ENCODE peak calls at places on chromosomes 1 and 21, in five cellular contexts. Y, L, J, T and C are unnamed samples.

GRCh38 chr1:30698401-30698981 is 24.9 kb downstream of the MATN1 start:
- DNase-seq in T (no peak), J (no peak), L (no peak), Y (no peak), C (no peak)

GRCh38 chr1:1004420-1004779 is 4.5 kb upstream of the HES4 start:
- DNase-seq in Y (no peak), T (no peak), L (no peak), J (no peak), C (no peak)

GRCh38 chr1:17438176-17438976 is 1.1 kb downstream of the RCC2 start:
- DNase-seq in Y (peak; percentile 22), J (peak; percentile 77), T (peak; percentile 38), L (peak; percentile 85), C (peak; percentile 83)

GRCh38 chr1:245322673-245323072 is 167.9 kb downstream of the KIF26B start:
- DNase-seq in J (no peak), L (no peak), Y (no peak), T (no peak), C (no peak)

GRCh38 chr1:159854101-159854692 is 8.3 kb downstream of the VSIG8 start:
- DNase-seq in Y (no peak), L (peak; percentile 79), T (no peak), J (no peak), C (no peak)

GRCh38 chr1:217136895-217137205 is 413.6 kb upstream of the ESRRG start:
- DNase-seq in Y (no peak), L (no peak), T (no peak), J (no peak), C (no peak)

GRCh38 chr21:42148097-42148496 is 70.8 kb upstream of the ABCG1 start:
- DNase-seq in T (no peak), L (no peak), J (no peak), Y (no peak), C (no peak)

GRCh38 chr1:180633092-180634045 is 1.5 kb downstream of the XPR1 start:
- DNase-seq in J (no peak), T (no peak), L (no peak), Y (no peak), C (no peak)

GRCh38 chr1:30988045-30988444 is 77.5 kb downstream of the PUM1 start:
- DNase-seq in T (no peak), J (no peak), L (no peak), Y (no peak), C (no peak)

GRCh38 chr1:26838474-26839338 is 12.2 kb downstream of the ZDHHC18 start:
- DNase-seq in J (no peak), T (peak; percentile 63), Y (peak; percentile 38), L (no peak), C (peak; percentile 95)

GRCh38 chr1:235725493-235725892 is 75.9 kb upstream of the GNG4 start:
- DNase-seq in J (no peak), Y (no peak), L (no peak), T (no peak), C (no peak)

GRCh38 chr1:209434066-209434465 is 149.4 kb upstream of the CAMK1G start:
- DNase-seq in Y (no peak), J (no peak), T (no peak), L (peak; percentile 18), C (no peak)

GRCh38 chr1:178267646-178268094 is 173.8 kb downstream of the RASAL2 start:
- DNase-seq in L (peak; percentile 46), J (no peak), Y (no peak), T (no peak), C (no peak)

GRCh38 chr1:85584923-85585322 is 4.4 kb downstream of the CCN1 start:
- DNase-seq in Y (no peak), J (no peak), T (no peak), L (peak; percentile 64), C (no peak)

GRCh38 chr1:225651376-225651871 is 1.5 kb downstream of the ENAH start:
- DNase-seq in T (no peak), J (no peak), L (peak; percentile 46), Y (no peak), C (no peak)

GRCh38 chr1:241591317-241591716 is 48.9 kb downstream of the CHML start:
- DNase-seq in Y (no peak), J (no peak), L (peak; percentile 83), T (no peak), C (no peak)

GRCh38 chr1:10665930-10666850 is 130.3 kb downstream of the CASZ1 start:
- DNase-seq in L (no peak), J (no peak), T (no peak), Y (no peak), C (no peak)

GRCh38 chr1:15994590-15995351 is 9.3 kb upstream of the SRARP start:
- DNase-seq in T (no peak), J (no peak), Y (no peak), L (peak; percentile 60), C (peak; percentile 49)

GRCh38 chr1:8862528-8862927 is 16.0 kb downstream of the ENO1 start:
- DNase-seq in Y (peak; percentile 22), T (no peak), L (peak; percentile 53), J (no peak), C (peak; percentile 50)

GRCh38 chr1:88655685-88656299 is 28.3 kb upstream of the PKN2 start:
- DNase-seq in Y (no peak), J (peak; percentile 16), T (no peak), L (no peak), C (peak; percentile 29)

GRCh38 chr21:43696214-43696613 is 22.7 kb upstream of the PDXK start:
- DNase-seq in T (no peak), Y (no peak), J (no peak), L (no peak), C (no peak)

GRCh38 chr1:43783671-43784205 is 76.4 kb downstream of the ST3GAL3 start:
- DNase-seq in T (no peak), L (peak; percentile 65), Y (no peak), J (no peak), C (peak; percentile 70)

GRCh38 chr1:46285730-46286477 is 17.5 kb downstream of the LRRC41 start:
- DNase-seq in J (no peak), L (no peak), T (no peak), Y (peak; percentile 7), C (no peak)

GRCh38 chr21:35658242-35658641 is 402.1 kb downstream of the SETD4 start:
- DNase-seq in J (no peak), T (no peak), Y (no peak), L (peak; percentile 78), C (no peak)

GRCh38 chr1:9201421-9202239 is 32.9 kb upstream of the H6PD start:
- DNase-seq in T (no peak), J (no peak), L (peak; percentile 61), Y (no peak), C (peak; percentile 49)

GRCh38 chr1:184101571-184101970 is 50.0 kb downstream of the TSEN15 start:
- DNase-seq in Y (no peak), T (no peak), J (no peak), L (no peak), C (no peak)

GRCh38 chr1:18486195-18486594 is 5.5 kb downstream of the KLHDC7A start:
- DNase-seq in Y (no peak), L (peak; percentile 23), T (no peak), J (no peak), C (no peak)

GRCh38 chr1:43522776-43523480 is 7.8 kb upstream of the PTPRF start:
- DNase-seq in T (no peak), Y (no peak), J (no peak), L (peak; percentile 88), C (no peak)

GRCh38 chr21:31537872-31538576 is 121.5 kb upstream of the SOD1 start:
- DNase-seq in L (no peak), J (no peak), Y (no peak), T (no peak), C (no peak)

GRCh38 chr1:914253-914890 is 9.4 kb upstream of the SAMD11 start:
- DNase-seq in Y (no peak), L (no peak), T (no peak), J (no peak), C (no peak)

GRCh38 chr1:111139234-111139955 is 498 bp downstream of the DRAM2 start:
- DNase-seq in J (peak; percentile 75), T (peak; percentile 41), Y (peak; percentile 29), L (peak; percentile 77), C (peak; percentile 45)

GRCh38 chr1:19076841-19077616 is 120.6 kb upstream of the IFFO2 start:
- DNase-seq in J (no peak), T (no peak), Y (no peak), L (no peak), C (no peak)

GRCh38 chr1:65512383-65512782 is 91.9 kb downstream of the LEPR start:
- DNase-seq in T (no peak), L (no peak), J (no peak), Y (no peak), C (no peak)

GRCh38 chr1:15346356-15347030 is 63.2 kb upstream of the EFHD2 start:
- DNase-seq in Y (no peak), L (no peak), J (no peak), T (no peak), C (no peak)

GRCh38 chr1:209513226-209513625 is 70.3 kb upstream of the CAMK1G start:
- DNase-seq in T (no peak), J (peak; percentile 20), L (peak; percentile 55), Y (no peak), C (peak; percentile 26)